ENCODE peak calls at places on chromosomes 11 and 22, in ten cellular contexts. T is IMR-90; O is colonic mucosa; N is iPS DF 6.9; K is CD8-positive, alpha-beta memory T cell; E is brain microvascular endothelial cell; F is stomach; Y is CD8-positive, alpha-beta T cell; G is psoas muscle; V is fibroblast of lung. R is an unnamed sample. For H3K27me3, the result is how much of the 10 kb centered on the place peaks cover.

GRCh38 chr11:120197254-120197891 is 13.5 kb upstream of the OAF start:
- DNase-seq in T (no peak), O (peak), N (no peak), K (no peak), E (no peak), F (no peak), Y (no peak), G (no peak), V (no peak), R (no peak)

GRCh38 chr11:103737791-103738190 is 298.6 kb upstream of the DDI1 start:
- DNase-seq in T (no peak), O (no peak), N (no peak), K (no peak), E (no peak), F (no peak), Y (no peak), G (no peak), V (peak), R (no peak)

GRCh38 chr11:933002-933820 is 7.5 kb downstream of the AP2A2 start:
- DNase-seq in T (no peak), O (no peak), N (no peak), K (no peak), E (peak), F (no peak), Y (no peak), G (no peak), V (peak), R (no peak)

GRCh38 chr11:86706341-86707131 is 34.1 kb upstream of the ME3 start:
- DNase-seq in T (no peak), O (no peak), N (no peak), K (no peak), E (no peak), F (no peak), Y (no peak), G (no peak), V (no peak), R (no peak)

GRCh38 chr11:94638902-94639373 is 71.8 kb downstream of the PIWIL4 start:
- DNase-seq in T (peak), O (no peak), N (no peak), K (no peak), E (peak), F (no peak), Y (no peak), G (no peak), V (no peak), R (no peak)

GRCh38 chr22:36331912-36332622 is 55.7 kb downstream of the MYH9 start:
- DNase-seq in T (peak), O (peak), N (no peak), K (peak), E (no peak), F (peak), Y (peak), G (peak), V (peak), R (no peak)

GRCh38 chr22:39234157-39234793 is 10.5 kb downstream of the PDGFB start:
- DNase-seq in T (no peak), O (no peak), N (no peak), K (no peak), E (peak), F (no peak), Y (no peak), G (peak), V (peak), R (no peak)

GRCh38 chr11:66465371-66466224 is 1.1 kb upstream of the PELI3 start:
- DNase-seq in T (no peak), O (no peak), N (no peak), K (no peak), E (no peak), F (no peak), Y (no peak), G (no peak), V (no peak), R (no peak)

GRCh38 chr11:92393218-92393617 is 168.6 kb downstream of the FAT3 start:
- DNase-seq in T (no peak), O (no peak), N (no peak), K (no peak), E (no peak), F (no peak), Y (no peak), G (no peak), V (no peak), R (no peak)

GRCh38 chr22:24066260-24066659 is 55.2 kb downstream of the CABIN1 start:
- DNase-seq in T (no peak), O (no peak), N (no peak), K (no peak), E (no peak), F (no peak), Y (no peak), G (no peak), V (no peak), R (no peak)

GRCh38 chr11:11757871-11758270 is 83.9 kb upstream of the USP47 start:
- DNase-seq in T (no peak), O (no peak), N (no peak), K (no peak), E (no peak), F (no peak), Y (no peak), G (no peak), V (no peak), R (no peak)

GRCh38 chr11:92693146-92693545 is 276.3 kb upstream of the MTNR1B start:
- DNase-seq in T (peak), O (no peak), N (no peak), K (no peak), E (peak), F (no peak), Y (no peak), G (no peak), V (peak), R (no peak)

GRCh38 chr11:28976801-28977145 is 868.6 kb downstream of the METTL15 start:
- DNase-seq in T (no peak), O (no peak), N (no peak), K (no peak), E (no peak), F (no peak), Y (no peak), G (no peak), V (peak), R (no peak)

GRCh38 chr11:117828641-117829368 is 4.3 kb upstream of the FXYD2 start:
- DNase-seq in T (peak), O (peak), N (no peak), K (peak), E (peak), F (peak), Y (peak), G (peak), V (peak), R (peak)

GRCh38 chr11:83011333-83012167 is 60.1 kb downstream of the RAB30 start:
- DNase-seq in T (no peak), O (no peak), N (no peak), K (no peak), E (no peak), F (no peak), Y (no peak), G (no peak), V (peak), R (no peak)

GRCh38 chr11:827146-827860 is 416 bp upstream of the CRACR2B start:
- DNase-seq in T (no peak), O (peak), N (no peak), K (no peak), E (no peak), F (peak), Y (no peak), G (no peak), V (no peak), R (no peak)

GRCh38 chr11:119422505-119423416 is at the start of gene THY1:
- DNase-seq in T (peak), O (no peak), N (no peak), K (no peak), E (no peak), F (no peak), Y (peak), G (no peak), V (peak), R (no peak)

GRCh38 chr11:72821221-72821919 is 7.2 kb downstream of the ATG16L2 start:
- DNase-seq in T (no peak), O (peak), N (no peak), K (no peak), E (no peak), F (peak), Y (no peak), G (no peak), V (no peak), R (no peak)

GRCh38 chr22:19761500-19762314 is 1.1 kb downstream of the TBX1 start:
- DNase-seq in T (no peak), O (no peak), N (no peak), K (no peak), E (no peak), F (no peak), Y (no peak), G (no peak), V (no peak), R (no peak)

GRCh38 chr22:26658671-26659478 is 1.5 kb downstream of the MIAT start:
- DNase-seq in T (peak), O (peak), N (no peak), K (peak), E (peak), F (peak), Y (peak), G (peak), V (peak), R (peak)

GRCh38 chr11:27509953-27510352 is 3.4 kb upstream of the LIN7C start:
- DNase-seq in T (no peak), O (no peak), N (no peak), K (no peak), E (no peak), F (no peak), Y (no peak), G (no peak), V (no peak), R (no peak)

GRCh38 chr22:45341503-45341902 is 31.8 kb downstream of the FAM118A start:
- DNase-seq in T (no peak), O (no peak), N (no peak), K (no peak), E (no peak), F (no peak), Y (no peak), G (no peak), V (no peak), R (no peak)

GRCh38 chr11:91303754-91304153 is 920.9 kb upstream of the FAT3 start:
- DNase-seq in T (peak), O (no peak), N (no peak), K (no peak), E (no peak), F (no peak), Y (no peak), G (no peak), V (no peak), R (no peak)

GRCh38 chr22:27625769-27626674 is 175.5 kb downstream of the MN1 start:
- DNase-seq in T (no peak), O (no peak), N (no peak), K (no peak), E (no peak), F (no peak), Y (no peak), G (no peak), V (no peak), R (no peak)

GRCh38 chr22:37337204-37337943 is 55.1 kb downstream of the CYTH4 start:
- DNase-seq in T (peak), O (no peak), N (no peak), K (no peak), E (no peak), F (no peak), Y (no peak), G (no peak), V (peak), R (no peak)

GRCh38 chr22:27391092-27391770 is 410.3 kb downstream of the MN1 start:
- DNase-seq in T (no peak), O (no peak), N (no peak), K (no peak), E (no peak), F (no peak), Y (no peak), G (peak), V (peak), R (no peak)

GRCh38 chr11:108620958-108621772 is 27.6 kb upstream of the EXPH5 start:
- DNase-seq in T (peak), O (no peak), N (no peak), K (no peak), E (no peak), F (no peak), Y (no peak), G (no peak), V (peak), R (no peak)

GRCh38 chr22:25845985-25846745 is 104.2 kb downstream of the MYO18B start:
- DNase-seq in T (no peak), O (no peak), N (no peak), K (no peak), E (peak), F (no peak), Y (no peak), G (no peak), V (no peak), R (no peak)

GRCh38 chr22:24887260-24887659 is 59.2 kb downstream of the LHFPL7 start:
- DNase-seq in T (no peak), O (no peak), N (no peak), K (no peak), E (no peak), F (no peak), Y (no peak), G (no peak), V (no peak), R (no peak)

GRCh38 chr11:57276857-57277505 is 39.9 kb upstream of the APLNR start:
- DNase-seq in T (peak), O (no peak), N (no peak), K (no peak), E (no peak), F (no peak), Y (no peak), G (no peak), V (no peak), R (no peak)

GRCh38 chr22:27885977-27886842 is 32.8 kb downstream of the PITPNB start:
- DNase-seq in T (peak), O (peak), N (no peak), K (peak), E (peak), F (peak), Y (peak), G (no peak), V (peak), R (peak)

GRCh38 chr11:73393479-73394415 is 17.5 kb downstream of the RELT start:
- DNase-seq in T (peak), O (peak), N (peak), K (peak), E (peak), F (peak), Y (peak), G (peak), V (peak), R (peak)

GRCh38 chr11:59574467-59574866 is 41.1 kb downstream of the OSBP start:
- DNase-seq in T (peak), O (no peak), N (no peak), K (no peak), E (no peak), F (no peak), Y (no peak), G (no peak), V (peak), R (no peak)

GRCh38 chr11:122703541-122704272 is 48.2 kb downstream of the UBASH3B start:
- DNase-seq in T (no peak), O (no peak), N (no peak), K (no peak), E (no peak), F (no peak), Y (no peak), G (no peak), V (peak), R (no peak)

GRCh38 chr11:125412509-125412908 is 83.6 kb downstream of the FEZ1 start:
- DNase-seq in T (no peak), O (no peak), N (no peak), K (no peak), E (no peak), F (no peak), Y (no peak), G (no peak), V (no peak), R (no peak)

GRCh38 chr11:125412177-125412496 is 83.9 kb downstream of the FEZ1 start:
- DNase-seq in T (no peak), O (no peak), N (no peak), K (no peak), E (no peak), F (no peak), Y (no peak), G (no peak), V (no peak), R (no peak)

GRCh38 chr11:125410091-125410490 is 86.0 kb downstream of the FEZ1 start:
- DNase-seq in T (no peak), O (no peak), N (no peak), K (no peak), E (peak), F (no peak), Y (no peak), G (no peak), V (no peak), R (no peak)

GRCh38 chr11:125414121-125414520 is 81.9 kb downstream of the FEZ1 start:
- DNase-seq in T (no peak), O (no peak), N (no peak), K (no peak), E (no peak), F (no peak), Y (no peak), G (no peak), V (no peak), R (no peak)

GRCh38 chr11:125413226-125413625 is 82.8 kb downstream of the FEZ1 start:
- DNase-seq in T (no peak), O (no peak), N (no peak), K (no peak), E (no peak), F (no peak), Y (no peak), G (no peak), V (no peak), R (no peak)
- H3K27me3 ChIP-seq in T (under half), O (under half), N (under half), K (under half), E (under half), F (under half), Y (under half), G (under half), V (under half), R (under half)

DNA sequence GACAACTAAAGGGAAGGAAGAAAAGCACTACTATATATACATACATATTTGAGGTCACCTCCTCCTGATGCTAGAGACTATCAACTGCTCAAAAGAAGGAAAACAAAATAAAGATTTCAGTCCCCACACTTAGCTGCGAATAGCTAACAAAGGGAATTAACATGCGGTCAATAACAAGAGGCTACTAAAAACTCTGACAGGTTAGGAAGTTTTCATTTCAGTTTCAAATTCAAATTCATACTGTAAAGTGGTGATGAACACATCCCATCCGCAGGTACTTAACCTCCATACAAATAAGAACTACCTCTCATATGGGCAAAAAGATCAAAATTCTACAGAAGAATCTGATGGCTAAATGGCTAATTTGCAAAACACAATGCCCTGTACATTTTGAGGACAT is 2.6 kb downstream of the NAP1L4 start:
- DNase-seq in T (no peak), O (no peak), N (no peak), K (no peak), E (no peak), F (no peak), Y (no peak), G (no peak), V (no peak), R (no peak)
- H3K4me3 ChIP-seq in T (no peak), O (peak), N (no peak), K (peak), E (peak), F (peak), Y (peak), G (peak), V (peak), R (peak)

GRCh38 chr11:31824791-31825452 is 13.8 kb upstream of the PAX6 start:
- DNase-seq in T (no peak), O (no peak), N (no peak), K (no peak), E (no peak), F (no peak), Y (no peak), G (no peak), V (no peak), R (no peak)

GRCh38 chr11:31821235-31821764 is 10.2 kb upstream of the PAX6 start:
- DNase-seq in T (no peak), O (no peak), N (no peak), K (no peak), E (no peak), F (no peak), Y (no peak), G (no peak), V (no peak), R (no peak)

GRCh38 chr11:31821779-31822574 is 10.9 kb upstream of the PAX6 start:
- DNase-seq in T (no peak), O (no peak), N (no peak), K (no peak), E (no peak), F (no peak), Y (no peak), G (no peak), V (no peak), R (no peak)

GRCh38 chr11:31823372-31824371 is 12.6 kb upstream of the PAX6 start:
- DNase-seq in T (no peak), O (no peak), N (no peak), K (no peak), E (no peak), F (no peak), Y (no peak), G (no peak), V (no peak), R (no peak)

GRCh38 chr11:31822604-31823371 is 11.7 kb upstream of the PAX6 start:
- DNase-seq in T (no peak), O (no peak), N (no peak), K (no peak), E (no peak), F (no peak), Y (no peak), G (no peak), V (no peak), R (no peak)
- H3K27me3 ChIP-seq in T (half or more), O (half or more), N (half or more), K (half or more), E (half or more), F (half or more), Y (half or more), G (half or more), V (half or more), R (half or more)

GRCh38 chr11:78138694-78139421 is 568 bp downstream of the ALG8 start:
- DNase-seq in T (peak), O (peak), N (no peak), K (peak), E (peak), F (peak), Y (no peak), G (no peak), V (peak), R (no peak)
- H3K4me3 ChIP-seq in T (peak), O (peak), N (peak), K (peak), E (peak), F (peak), Y (peak), G (peak), V (peak), R (peak)

GRCh38 chr22:48426466-48427380 is 1401.0 kb downstream of the BRD1 start:
- DNase-seq in T (no peak), O (no peak), N (no peak), K (no peak), E (no peak), F (no peak), Y (no peak), G (no peak), V (no peak), R (no peak)
- H3K27me3 ChIP-seq in T (under half), O (under half), N (under half), K (under half), E (under half), F (under half), Y (under half), G (under half), V (under half), R (under half)

GRCh38 chr22:29718949-29719893 is 582 bp upstream of the CABP7 start:
- DNase-seq in T (no peak), O (no peak), N (no peak), K (no peak), E (no peak), F (no peak), Y (no peak), G (no peak), V (no peak), R (no peak)
- H3K4me3 ChIP-seq in T (no peak), O (no peak), N (no peak), K (no peak), E (no peak), F (no peak), Y (no peak), G (no peak), V (no peak), R (no peak)

GRCh38 chr22:43440556-43440955 is 28.7 kb downstream of the MPPED1 start:
- DNase-seq in T (no peak), O (no peak), N (no peak), K (no peak), E (no peak), F (no peak), Y (no peak), G (no peak), V (no peak), R (no peak)

GRCh38 chr22:43440103-43440387 is 28.2 kb downstream of the MPPED1 start:
- DNase-seq in T (no peak), O (no peak), N (no peak), K (no peak), E (no peak), F (no peak), Y (no peak), G (no peak), V (no peak), R (no peak)

GRCh38 chr22:43439368-43440102 is 27.7 kb downstream of the MPPED1 start:
- DNase-seq in T (no peak), O (no peak), N (no peak), K (no peak), E (no peak), F (no peak), Y (no peak), G (no peak), V (no peak), R (no peak)

GRCh38 chr22:43437871-43438475 is 26.2 kb downstream of the MPPED1 start:
- DNase-seq in T (no peak), O (no peak), N (no peak), K (no peak), E (no peak), F (no peak), Y (no peak), G (no peak), V (no peak), R (no peak)

DNA sequence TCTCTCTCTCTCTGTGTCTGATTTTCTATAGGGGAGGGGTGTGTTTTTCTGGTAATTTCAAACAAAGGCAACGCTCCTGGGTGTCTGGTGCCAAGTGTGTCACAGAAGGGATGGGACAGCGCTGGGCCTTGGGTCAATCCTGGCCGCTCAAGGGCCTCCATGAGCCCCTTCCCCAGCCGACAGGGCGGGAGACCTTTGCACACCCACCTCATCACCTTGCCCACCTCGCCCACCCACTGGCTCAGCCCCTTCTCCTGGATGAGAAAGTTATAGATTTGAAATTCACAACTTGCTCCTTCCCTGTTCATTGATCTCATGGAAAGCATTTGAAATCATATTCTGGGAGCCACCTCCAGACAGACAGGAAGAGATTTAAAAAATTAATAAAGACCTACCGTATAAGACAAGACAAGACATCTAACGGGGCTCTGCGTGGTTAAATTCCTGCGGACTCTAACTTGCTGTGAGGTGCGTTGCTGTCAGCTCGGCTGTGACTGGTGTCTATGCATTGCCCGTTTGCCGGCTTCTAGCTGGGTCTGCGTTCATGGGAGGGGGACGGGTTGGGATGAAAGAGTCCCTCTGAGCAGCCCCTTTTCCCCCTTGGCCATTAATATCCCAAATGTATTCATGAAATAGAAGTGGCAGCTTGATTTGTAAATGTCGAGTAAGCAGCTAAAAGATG is 27.0 kb downstream of the MPPED1 start:
- DNase-seq in T (no peak), O (no peak), N (no peak), K (no peak), E (no peak), F (no peak), Y (no peak), G (no peak), V (no peak), R (no peak)
- H3K27me3 ChIP-seq in T (under half), O (under half), N (under half), K (under half), E (under half), F (under half), Y (under half), G (under half), V (under half), R (under half)

R was measured in AG04450.